ENCODE peak calls at places on chromosome 20, in five cellular contexts. One of them, this sample, is unnamed. For H3K4me1, the result is how much of the 10 kb centered on the place peaks cover.

GRCh38 chr20:39057143-39057542 is 95.0 kb downstream of the DHX35 start:
- DNase-seq in pancreas: no peak
- DNase-seq in astrocyte: no peak
- DNase-seq in CD8-positive, alpha-beta T cell: no peak
- DNase-seq in upper lobe of left lung: peak
- DNase-seq in this sample: no peak

GRCh38 chr20:24894488-24894887 is 54.6 kb upstream of the CST7 start:
- DNase-seq in pancreas: no peak
- DNase-seq in astrocyte: no peak
- DNase-seq in CD8-positive, alpha-beta T cell: no peak
- DNase-seq in upper lobe of left lung: no peak
- DNase-seq in this sample: no peak

GRCh38 chr20:50929299-50930138 is 1.7 kb downstream of the ADNP start:
- DNase-seq in pancreas: peak
- DNase-seq in astrocyte: peak
- DNase-seq in CD8-positive, alpha-beta T cell: peak
- DNase-seq in upper lobe of left lung: peak
- DNase-seq in this sample: peak

GRCh38 chr20:24685736-24686135 is 216.3 kb downstream of the SYNDIG1 start:
- DNase-seq in pancreas: no peak
- DNase-seq in astrocyte: no peak
- DNase-seq in CD8-positive, alpha-beta T cell: no peak
- DNase-seq in upper lobe of left lung: no peak
- DNase-seq in this sample: peak

GRCh38 chr20:24684421-24684871 is 215.0 kb downstream of the SYNDIG1 start:
- DNase-seq in pancreas: no peak
- DNase-seq in astrocyte: no peak
- DNase-seq in CD8-positive, alpha-beta T cell: no peak
- DNase-seq in upper lobe of left lung: no peak
- DNase-seq in this sample: peak

GRCh38 chr20:39109933-39110818 is 148.0 kb downstream of the DHX35 start:
- DNase-seq in pancreas: no peak
- DNase-seq in astrocyte: no peak
- DNase-seq in CD8-positive, alpha-beta T cell: no peak
- DNase-seq in upper lobe of left lung: no peak
- DNase-seq in this sample: no peak

GRCh38 chr20:62741191-62741676 is 32.6 kb downstream of the NTSR1 start:
- DNase-seq in pancreas: no peak
- DNase-seq in astrocyte: no peak
- DNase-seq in CD8-positive, alpha-beta T cell: no peak
- DNase-seq in upper lobe of left lung: no peak
- DNase-seq in this sample: no peak

GRCh38 chr20:61303217-61303616 is 51.2 kb downstream of the CDH4 start:
- DNase-seq in pancreas: no peak
- DNase-seq in astrocyte: no peak
- DNase-seq in CD8-positive, alpha-beta T cell: no peak
- DNase-seq in upper lobe of left lung: no peak
- DNase-seq in this sample: no peak

GRCh38 chr20:29743101-29743931 is 1514.1 kb upstream of the DEFB115 start:
- DNase-seq in pancreas: no peak
- DNase-seq in astrocyte: no peak
- DNase-seq in CD8-positive, alpha-beta T cell: no peak
- DNase-seq in upper lobe of left lung: no peak
- DNase-seq in this sample: peak

GRCh38 chr20:38405132-38405531 is 30.0 kb downstream of the SNHG17 start:
- DNase-seq in pancreas: no peak
- DNase-seq in astrocyte: no peak
- DNase-seq in CD8-positive, alpha-beta T cell: no peak
- DNase-seq in upper lobe of left lung: no peak
- DNase-seq in this sample: peak

GRCh38 chr20:8535403-8536003 is 403.4 kb downstream of the PLCB1 start:
- DNase-seq in pancreas: no peak
- DNase-seq in astrocyte: no peak
- DNase-seq in CD8-positive, alpha-beta T cell: no peak
- DNase-seq in upper lobe of left lung: no peak
- DNase-seq in this sample: no peak

GRCh38 chr20:54726687-54727086 is 251.3 kb downstream of the DOK5 start:
- DNase-seq in pancreas: peak
- DNase-seq in astrocyte: no peak
- DNase-seq in CD8-positive, alpha-beta T cell: no peak
- DNase-seq in upper lobe of left lung: no peak
- DNase-seq in this sample: no peak

GRCh38 chr20:513429-513828 is 30.2 kb downstream of the CSNK2A1 start:
- DNase-seq in pancreas: no peak
- DNase-seq in astrocyte: no peak
- DNase-seq in CD8-positive, alpha-beta T cell: no peak
- DNase-seq in upper lobe of left lung: no peak
- DNase-seq in this sample: no peak

GRCh38 chr20:63980317-63980805 is 571 bp upstream of the PRPF6 start:
- DNase-seq in pancreas: no peak
- DNase-seq in astrocyte: no peak
- DNase-seq in CD8-positive, alpha-beta T cell: no peak
- DNase-seq in upper lobe of left lung: no peak
- DNase-seq in this sample: no peak

GRCh38 chr20:38139919-38140753 is 24.9 kb downstream of the TGM2 start:
- DNase-seq in pancreas: no peak
- DNase-seq in astrocyte: peak
- DNase-seq in CD8-positive, alpha-beta T cell: no peak
- DNase-seq in upper lobe of left lung: no peak
- DNase-seq in this sample: no peak

GRCh38 chr20:1945134-1945618 is 48.7 kb downstream of the PDYN start:
- DNase-seq in pancreas: peak
- DNase-seq in astrocyte: no peak
- DNase-seq in CD8-positive, alpha-beta T cell: no peak
- DNase-seq in upper lobe of left lung: peak
- DNase-seq in this sample: peak

GRCh38 chr20:49775229-49775693 is 37.4 kb upstream of the SLC9A8 start:
- DNase-seq in pancreas: peak
- DNase-seq in astrocyte: peak
- DNase-seq in CD8-positive, alpha-beta T cell: no peak
- DNase-seq in upper lobe of left lung: peak
- DNase-seq in this sample: no peak

GRCh38 chr20:9150632-9151031 is 81.7 kb downstream of the PLCB4 start:
- DNase-seq in pancreas: no peak
- DNase-seq in astrocyte: no peak
- DNase-seq in CD8-positive, alpha-beta T cell: no peak
- DNase-seq in upper lobe of left lung: no peak
- DNase-seq in this sample: no peak

GRCh38 chr20:59006864-59007757 is at the start of gene CTSZ:
- DNase-seq in pancreas: peak
- DNase-seq in astrocyte: no peak
- DNase-seq in CD8-positive, alpha-beta T cell: no peak
- DNase-seq in upper lobe of left lung: peak
- DNase-seq in this sample: no peak

GRCh38 chr20:43750774-43751166 is 24.0 kb upstream of the GTSF1L start:
- DNase-seq in pancreas: no peak
- DNase-seq in astrocyte: no peak
- DNase-seq in CD8-positive, alpha-beta T cell: no peak
- DNase-seq in upper lobe of left lung: no peak
- DNase-seq in this sample: no peak
- H3K4me1 ChIP-seq in pancreas: under half
- H3K4me1 ChIP-seq in astrocyte: under half
- H3K4me1 ChIP-seq in CD8-positive, alpha-beta T cell: under half
- H3K4me1 ChIP-seq in upper lobe of left lung: under half
- H3K4me1 ChIP-seq in this sample: under half

GRCh38 chr20:34365765-34366213 is 2.7 kb downstream of the ITCH start:
- DNase-seq in pancreas: no peak
- DNase-seq in astrocyte: no peak
- DNase-seq in CD8-positive, alpha-beta T cell: no peak
- DNase-seq in upper lobe of left lung: peak
- DNase-seq in this sample: no peak
- H3K4me1 ChIP-seq in pancreas: under half
- H3K4me1 ChIP-seq in astrocyte: under half
- H3K4me1 ChIP-seq in CD8-positive, alpha-beta T cell: under half
- H3K4me1 ChIP-seq in upper lobe of left lung: under half
- H3K4me1 ChIP-seq in this sample: under half

DNA sequence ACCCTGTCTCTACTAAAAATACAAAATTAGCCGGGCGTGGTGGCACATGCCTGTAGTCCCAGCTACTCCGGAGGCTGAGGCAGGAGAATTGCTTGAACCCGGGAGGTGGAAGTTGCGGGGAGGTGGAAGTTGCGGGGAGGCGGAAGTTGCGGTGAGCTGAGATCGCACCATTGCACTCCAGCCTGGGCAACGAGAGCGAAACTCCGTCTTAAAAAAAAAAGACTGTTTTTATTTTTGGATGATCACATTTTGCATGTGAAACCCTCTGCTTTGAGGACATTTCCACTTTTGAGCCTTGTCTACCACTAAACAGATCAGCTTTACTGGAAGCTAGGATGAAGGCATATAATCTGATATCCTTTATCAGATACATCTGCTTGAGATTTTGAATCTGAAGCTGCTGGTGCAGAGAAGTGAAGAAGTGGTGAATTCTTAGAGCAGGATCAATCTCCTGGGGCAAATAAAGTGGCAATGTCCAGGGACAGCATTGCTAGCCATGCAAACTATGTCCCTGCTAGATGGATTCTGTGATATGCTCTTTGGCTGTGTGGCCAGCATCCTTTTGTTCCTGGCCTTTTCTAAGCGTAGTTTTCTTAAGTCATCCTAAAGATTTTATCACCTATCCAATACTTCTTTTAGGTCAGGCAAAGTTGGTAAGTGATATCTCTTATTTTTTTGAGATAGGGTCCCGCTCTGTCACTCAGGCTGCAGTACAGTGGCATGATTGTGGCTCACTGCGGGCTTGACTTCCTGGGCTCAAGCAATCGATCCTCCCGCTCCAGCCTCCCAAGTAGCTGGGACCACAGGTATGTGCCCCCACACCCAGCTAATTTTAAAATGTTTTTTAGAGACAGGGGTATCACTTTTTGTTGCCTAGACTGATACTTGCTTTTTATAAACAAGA is 23.3 kb downstream of the RBL1 start:
- DNase-seq in pancreas: no peak
- DNase-seq in astrocyte: no peak
- DNase-seq in CD8-positive, alpha-beta T cell: no peak
- DNase-seq in upper lobe of left lung: no peak
- DNase-seq in this sample: no peak
- H3K4me1 ChIP-seq in pancreas: under half
- H3K4me1 ChIP-seq in astrocyte: under half
- H3K4me1 ChIP-seq in CD8-positive, alpha-beta T cell: under half
- H3K4me1 ChIP-seq in upper lobe of left lung: under half
- H3K4me1 ChIP-seq in this sample: under half

DNA sequence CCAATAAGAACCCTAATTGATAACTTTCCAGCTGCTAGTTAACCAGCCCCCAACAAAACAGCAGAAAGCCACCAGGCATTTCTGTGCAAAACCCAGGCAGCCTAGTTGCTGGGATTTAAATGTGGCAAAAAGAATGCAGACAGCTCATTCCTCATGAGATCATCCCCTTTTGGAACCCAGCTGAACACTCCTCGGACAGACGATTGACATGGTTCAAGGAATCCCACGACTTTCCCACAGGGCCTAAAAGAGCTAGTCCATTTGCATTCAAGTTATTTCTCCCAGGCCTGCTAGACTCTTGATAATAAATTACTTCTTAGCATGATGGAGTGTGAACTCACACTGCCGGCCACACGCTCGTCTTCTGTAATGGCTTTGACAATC is 24.0 kb downstream of the JAG1 start:
- DNase-seq in pancreas: no peak
- DNase-seq in astrocyte: peak
- DNase-seq in CD8-positive, alpha-beta T cell: no peak
- DNase-seq in upper lobe of left lung: no peak
- DNase-seq in this sample: no peak
- H3K4me1 ChIP-seq in pancreas: under half
- H3K4me1 ChIP-seq in astrocyte: half or more
- H3K4me1 ChIP-seq in CD8-positive, alpha-beta T cell: under half
- H3K4me1 ChIP-seq in upper lobe of left lung: under half
- H3K4me1 ChIP-seq in this sample: under half

GRCh38 chr20:53658327-53658726 is 64.7 kb upstream of the ZNF217 start:
- DNase-seq in pancreas: no peak
- DNase-seq in astrocyte: no peak
- DNase-seq in CD8-positive, alpha-beta T cell: no peak
- DNase-seq in upper lobe of left lung: no peak
- DNase-seq in this sample: no peak

GRCh38 chr20:53656653-53657288 is 63.1 kb upstream of the ZNF217 start:
- DNase-seq in pancreas: no peak
- DNase-seq in astrocyte: peak
- DNase-seq in CD8-positive, alpha-beta T cell: no peak
- DNase-seq in upper lobe of left lung: no peak
- DNase-seq in this sample: no peak

GRCh38 chr20:53658973-53659372 is 65.3 kb upstream of the ZNF217 start:
- DNase-seq in pancreas: no peak
- DNase-seq in astrocyte: no peak
- DNase-seq in CD8-positive, alpha-beta T cell: no peak
- DNase-seq in upper lobe of left lung: no peak
- DNase-seq in this sample: no peak

GRCh38 chr20:53657289-53657678 is 63.6 kb upstream of the ZNF217 start:
- DNase-seq in pancreas: no peak
- DNase-seq in astrocyte: no peak
- DNase-seq in CD8-positive, alpha-beta T cell: no peak
- DNase-seq in upper lobe of left lung: no peak
- DNase-seq in this sample: no peak

DNA sequence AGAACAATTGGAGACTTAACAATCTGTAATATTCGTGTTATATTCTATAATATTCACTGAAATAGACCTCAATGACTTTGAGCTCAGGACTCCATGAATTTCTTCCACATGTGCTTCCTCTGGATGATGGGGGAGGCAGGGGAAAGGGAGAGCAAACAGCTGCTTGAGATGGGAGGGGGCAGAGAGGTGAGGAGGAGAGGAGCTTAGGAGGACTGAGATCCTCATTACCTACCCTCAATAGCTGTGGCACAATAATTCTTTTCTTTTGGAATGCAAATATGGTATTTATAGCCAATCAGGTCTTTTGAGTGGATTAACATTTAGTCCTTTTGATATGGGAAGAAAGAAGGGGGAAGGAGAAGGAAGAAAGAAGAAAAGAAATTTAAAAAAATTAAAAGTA is 64.1 kb upstream of the ZNF217 start:
- DNase-seq in pancreas: no peak
- DNase-seq in astrocyte: no peak
- DNase-seq in CD8-positive, alpha-beta T cell: no peak
- DNase-seq in upper lobe of left lung: no peak
- DNase-seq in this sample: no peak
- H3K4me1 ChIP-seq in pancreas: under half
- H3K4me1 ChIP-seq in astrocyte: under half
- H3K4me1 ChIP-seq in CD8-positive, alpha-beta T cell: half or more
- H3K4me1 ChIP-seq in upper lobe of left lung: under half
- H3K4me1 ChIP-seq in this sample: half or more

This sample was measured in suprapubic skin.